ENCODE peak calls at places on chromosomes 13 and 19, in five cellular contexts. Z, D, R, W and N are unnamed samples.

GRCh38 chr19:42433503-42434260 is 6.5 kb upstream of the LIPE start:
- DNase-seq in Z (no peak), D (peak; percentile 91), R (peak; percentile 14), W (no peak), N (peak; percentile 72)

GRCh38 chr19:1408300-1409203 is 1.2 kb downstream of the DAZAP1 start:
- DNase-seq in Z (no peak), D (no peak), R (peak; percentile 50), W (peak; percentile 71), N (peak; percentile 70)

GRCh38 chr13:44449999-44450821 is 76.6 kb downstream of the SERP2 start:
- DNase-seq in Z (no peak), D (no peak), R (no peak), W (no peak), N (no peak)

GRCh38 chr19:16618248-16618647 is 9.8 kb downstream of the MED26 start:
- DNase-seq in Z (no peak), D (no peak), R (no peak), W (no peak), N (no peak)

GRCh38 chr19:30865481-30865880 is 483.8 kb downstream of the TSHZ3 start:
- DNase-seq in Z (no peak), D (no peak), R (no peak), W (no peak), N (no peak)

GRCh38 chr19:20278342-20278741 is 111.3 kb downstream of the ZNF486 start:
- DNase-seq in Z (no peak), D (no peak), R (no peak), W (no peak), N (no peak)

GRCh38 chr13:48532146-48532472 is 771 bp downstream of the RCBTB2 start:
- DNase-seq in Z (peak; percentile 26), D (no peak), R (peak; percentile 52), W (no peak), N (no peak)

GRCh38 chr13:99123101-99124045 is 77.3 kb upstream of the UBAC2 start:
- DNase-seq in Z (no peak), D (no peak), R (peak; percentile 19), W (no peak), N (no peak)

DNA sequence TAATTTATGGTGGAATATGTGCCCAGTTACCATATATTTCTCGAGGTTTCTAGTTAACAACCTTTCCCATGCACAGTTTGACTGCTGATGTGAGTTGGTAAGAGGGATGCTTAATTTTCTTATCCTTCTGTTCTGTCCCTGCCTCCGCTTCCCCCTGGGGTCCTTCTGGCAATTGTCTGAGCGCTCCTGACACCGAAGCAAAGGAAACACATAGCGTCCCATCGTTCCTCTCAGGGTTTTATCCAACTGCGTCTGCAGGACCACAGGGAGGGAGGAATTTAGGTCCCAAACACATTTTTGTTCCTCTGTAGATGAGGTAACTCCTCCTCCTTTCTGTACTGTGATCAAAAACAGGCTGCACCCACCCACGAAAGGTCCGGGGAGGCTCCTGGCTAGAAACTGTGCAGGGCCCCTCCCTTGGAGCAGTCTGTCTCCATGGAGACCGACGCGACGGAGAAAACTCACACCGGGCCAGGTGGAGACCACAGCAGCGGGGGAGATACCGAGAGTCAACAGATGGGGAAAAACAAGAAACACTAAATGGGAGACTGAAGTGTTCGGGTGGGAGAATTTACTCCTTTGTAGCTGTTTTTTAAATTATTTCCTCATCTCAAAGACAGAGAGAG is 191.9 kb upstream of the NBEA start:
- DNase-seq in Z (no peak), D (no peak), R (no peak), W (peak; percentile 52), N (no peak)
- TF ChIP-seq RCOR1 in Z (no peak), D (no peak), R (no peak), W (no peak), N (no peak)

GRCh38 chr13:76383671-76384461 is 502.3 kb downstream of the KCTD12 start:
- DNase-seq in Z (no peak), D (no peak), R (peak; percentile 94), W (peak; percentile 36), N (no peak)

GRCh38 chr13:76385606-76386005 is 500.6 kb downstream of the KCTD12 start:
- DNase-seq in Z (no peak), D (no peak), R (no peak), W (no peak), N (no peak)

GRCh38 chr13:76386316-76386715 is 499.9 kb downstream of the KCTD12 start:
- DNase-seq in Z (no peak), D (no peak), R (no peak), W (no peak), N (no peak)

GRCh38 chr13:76389321-76389720 is 496.9 kb downstream of the KCTD12 start:
- DNase-seq in Z (no peak), D (no peak), R (no peak), W (no peak), N (no peak)

GRCh38 chr13:76387561-76387960 is 498.6 kb downstream of the KCTD12 start:
- DNase-seq in Z (no peak), D (no peak), R (no peak), W (no peak), N (no peak)
- TF ChIP-seq RCOR1 in Z (no peak), D (no peak), R (no peak), W (no peak), N (no peak)

GRCh38 chr19:40617961-40618360 is 16.8 kb downstream of the LTBP4 start:
- DNase-seq in Z (no peak), D (no peak), R (no peak), W (no peak), N (no peak)

GRCh38 chr19:40616941-40617340 is 15.8 kb downstream of the LTBP4 start:
- DNase-seq in Z (no peak), D (no peak), R (no peak), W (no peak), N (no peak)

GRCh38 chr19:40620161-40620485 is 19.0 kb downstream of the LTBP4 start:
- DNase-seq in Z (no peak), D (no peak), R (no peak), W (no peak), N (no peak)

GRCh38 chr19:40621283-40621682 is 20.1 kb downstream of the LTBP4 start:
- DNase-seq in Z (no peak), D (no peak), R (no peak), W (no peak), N (no peak)

GRCh38 chr19:40619333-40620160 is 18.4 kb downstream of the LTBP4 start:
- DNase-seq in Z (no peak), D (no peak), R (no peak), W (peak; percentile 23), N (no peak)
- TF ChIP-seq RCOR1 in Z (no peak), D (no peak), R (no peak), W (no peak), N (no peak)

GRCh38 chr13:97967948-97968347 is 14.5 kb downstream of the IPO5 start:
- DNase-seq in Z (no peak), D (no peak), R (no peak), W (no peak), N (no peak)
- TF ChIP-seq RCOR1 in Z (no peak), D (no peak), R (no peak), W (no peak), N (no peak)

GRCh38 chr19:55685776-55686175 is 10.8 kb downstream of the EPN1 start:
- DNase-seq in Z (no peak), D (no peak), R (no peak), W (no peak), N (no peak)

GRCh38 chr19:55687281-55688172 is 12.5 kb downstream of the EPN1 start:
- DNase-seq in Z (no peak), D (no peak), R (no peak), W (no peak), N (no peak)

GRCh38 chr19:55684946-55685681 is 10.1 kb downstream of the EPN1 start:
- DNase-seq in Z (no peak), D (no peak), R (no peak), W (no peak), N (no peak)

GRCh38 chr19:55688422-55689218 is 13.6 kb downstream of the EPN1 start:
- DNase-seq in Z (no peak), D (no peak), R (no peak), W (no peak), N (peak; percentile 70)

DNA sequence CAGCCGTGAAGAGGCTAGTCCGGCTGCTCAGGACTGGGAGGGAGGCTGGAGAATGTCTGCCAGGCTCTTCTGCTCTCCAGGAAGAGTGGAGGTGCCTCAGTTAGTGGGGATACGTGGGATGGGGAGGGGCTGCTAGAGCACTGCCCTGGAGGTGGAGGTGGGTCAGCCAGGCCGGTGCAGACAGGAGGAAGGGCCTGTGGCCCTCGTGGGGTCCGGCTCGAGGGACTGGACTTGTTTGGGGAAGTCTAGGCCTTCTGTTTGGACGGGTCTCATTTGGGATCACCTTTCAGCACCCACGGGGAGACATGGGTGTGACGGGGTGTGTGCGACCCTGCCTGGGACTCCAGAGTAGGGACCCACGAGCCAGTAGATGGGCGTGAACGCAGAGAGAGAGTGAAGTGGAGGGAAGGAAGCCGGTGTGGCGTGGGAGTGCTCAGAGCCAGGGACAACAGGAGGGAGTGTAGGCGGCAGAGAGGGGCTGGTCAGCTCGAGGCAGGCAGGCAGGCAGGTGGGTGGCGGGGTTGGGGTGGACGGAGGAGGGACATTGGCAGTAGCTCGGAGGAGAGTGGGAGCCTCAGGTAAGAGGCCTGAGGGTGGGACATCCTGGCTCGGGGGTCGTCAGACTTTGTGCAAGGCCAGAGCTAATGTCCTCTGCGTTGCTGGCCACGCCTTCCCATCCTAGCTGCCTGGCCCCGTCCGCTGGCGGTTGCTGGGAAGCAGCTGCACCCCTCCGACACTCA is 11.5 kb downstream of the EPN1 start:
- DNase-seq in Z (no peak), D (no peak), R (no peak), W (no peak), N (no peak)
- TF ChIP-seq RCOR1 in Z (no peak), D (no peak), R (no peak), W (no peak), N (no peak)

DNA sequence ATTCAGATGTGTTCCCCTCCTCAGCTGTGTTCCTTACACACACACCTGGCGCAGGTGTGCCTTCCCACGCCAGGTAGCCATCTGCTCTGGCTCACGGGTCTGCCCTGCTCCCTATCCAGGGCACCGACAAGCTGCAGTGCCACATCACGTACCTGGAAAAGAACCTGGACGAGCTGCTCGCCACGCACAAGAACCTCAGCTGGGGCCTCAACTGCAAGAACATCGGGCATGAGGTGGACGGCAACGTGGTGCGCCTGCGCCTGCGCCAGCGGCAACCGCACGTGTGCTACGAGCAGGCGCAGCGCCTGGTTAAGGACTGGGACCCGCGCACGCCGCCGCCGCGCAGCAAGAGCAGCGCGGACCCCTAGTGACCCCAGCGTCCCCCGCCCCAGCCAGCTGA is 26.5 kb upstream of the CASP14 start:
- DNase-seq in Z (no peak), D (no peak), R (no peak), W (peak; percentile 22), N (no peak)
- TF ChIP-seq RCOR1 in Z (no peak), D (no peak), R (no peak), W (no peak), N (no peak)

DNA sequence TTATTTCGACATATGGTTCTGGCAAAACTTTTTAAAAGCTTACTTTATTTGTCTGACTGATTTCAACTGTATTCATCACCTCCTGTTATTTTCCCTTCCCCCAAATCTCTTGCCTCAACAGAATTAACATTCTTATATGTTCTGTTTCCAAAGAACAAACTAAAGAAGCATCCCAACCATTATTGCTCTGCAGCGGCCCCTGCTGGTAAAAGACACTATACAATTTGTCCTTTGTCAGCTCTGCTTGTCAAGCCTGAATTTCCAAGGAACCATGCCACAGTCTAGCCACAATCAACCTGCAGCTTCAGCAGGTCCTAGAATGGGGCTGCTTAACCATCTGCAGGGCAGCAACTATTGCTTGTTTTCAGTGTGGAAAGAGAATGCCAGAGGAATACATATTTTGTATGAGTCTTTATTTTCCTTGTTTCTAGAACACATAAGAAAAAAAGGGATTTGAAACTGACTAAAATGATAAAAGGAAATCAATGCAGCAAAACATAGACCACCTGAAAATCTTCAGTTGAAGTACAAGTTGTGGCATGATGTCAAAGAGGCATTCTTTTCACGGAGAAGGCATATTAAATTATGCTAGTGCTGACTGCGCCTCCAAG is 845.3 kb downstream of the DIAPH3 start:
- DNase-seq in Z (peak; percentile 9), D (peak; percentile 3), R (peak; percentile 46), W (peak; percentile 44), N (peak; percentile 59)
- TF ChIP-seq RCOR1 in Z (no peak), D (no peak), R (no peak), W (peak; percentile 25), N (no peak)

GRCh38 chr13:106533940-106534843 is 1.3 kb downstream of the EFNB2 start:
- DNase-seq in Z (no peak), D (no peak), R (peak; percentile 63), W (peak; percentile 64), N (no peak)
- TF ChIP-seq RCOR1 in Z (no peak), D (no peak), R (no peak), W (no peak), N (no peak)